ENCODE peak calls at places on chromosomes 16 and 17, in five cellular contexts. F is HuH-7; B is activated naive CD4-positive, alpha-beta T cell; S is non-pigmented ciliary epithelial cell; J is NCI-H1105. I is an unnamed sample.

GRCh38 chr16:29757950-29758466 is 12.2 kb upstream of the C16orf54 start:
- DNase-seq in F (peak), B (no peak), S (peak), J (no peak), I (peak)

GRCh38 chr16:48535831-48536599 is 74.0 kb downstream of the N4BP1 start:
- DNase-seq in F (no peak), B (no peak), S (no peak), J (peak), I (peak)

GRCh38 chr16:82900611-82901010 is 273.8 kb downstream of the CDH13 start:
- DNase-seq in F (no peak), B (no peak), S (no peak), J (no peak), I (no peak)

GRCh38 chr17:61875285-61875684 is 12.0 kb upstream of the BRIP1 start:
- DNase-seq in F (no peak), B (no peak), S (no peak), J (no peak), I (no peak)

GRCh38 chr17:48427598-48427997 is 2.4 kb downstream of the SKAP1 start:
- DNase-seq in F (no peak), B (no peak), S (no peak), J (no peak), I (no peak)

GRCh38 chr16:78675312-78675711 is 575.9 kb downstream of the WWOX start:
- DNase-seq in F (peak), B (no peak), S (no peak), J (no peak), I (no peak)

GRCh38 chr17:44086364-44087311 is 16.1 kb downstream of the G6PC3 start:
- DNase-seq in F (no peak), B (peak), S (peak), J (no peak), I (no peak)

GRCh38 chr16:17358350-17358749 is 112.4 kb downstream of the XYLT1 start:
- DNase-seq in F (no peak), B (no peak), S (no peak), J (no peak), I (no peak)

GRCh38 chr17:28686296-28686695 is 24.3 kb downstream of the SUPT6H start:
- DNase-seq in F (no peak), B (no peak), S (no peak), J (no peak), I (no peak)

GRCh38 chr16:81148277-81148676 is 52.1 kb upstream of the GCSH start:
- DNase-seq in F (no peak), B (no peak), S (no peak), J (no peak), I (no peak)

GRCh38 chr17:17154981-17155380 is 51.2 kb downstream of the PLD6 start:
- DNase-seq in F (no peak), B (no peak), S (no peak), J (no peak), I (no peak)

GRCh38 chr17:36529121-36529520 is 5.5 kb downstream of the MYO19 start:
- DNase-seq in F (no peak), B (no peak), S (no peak), J (no peak), I (no peak)

GRCh38 chr16:84603115-84603816 is 14.6 kb downstream of the COTL1 start:
- DNase-seq in F (no peak), B (no peak), S (peak), J (no peak), I (peak)

GRCh38 chr16:51816929-51817328 is 665.9 kb upstream of the SALL1 start:
- DNase-seq in F (no peak), B (no peak), S (peak), J (no peak), I (no peak)

GRCh38 chr17:75084039-75084660 is 3.6 kb upstream of the SLC16A5 start:
- DNase-seq in F (peak), B (no peak), S (no peak), J (no peak), I (no peak)

GRCh38 chr17:63993368-63993990 is 4.7 kb upstream of the PRR29 start:
- DNase-seq in F (no peak), B (no peak), S (no peak), J (no peak), I (no peak)

GRCh38 chr17:17835415-17836249 is 1.2 kb downstream of the SREBF1 start:
- DNase-seq in F (no peak), B (no peak), S (no peak), J (no peak), I (no peak)

GRCh38 chr17:78838574-78839005 is 2.0 kb downstream of the USP36 start:
- DNase-seq in F (no peak), B (no peak), S (no peak), J (no peak), I (no peak)

GRCh38 chr17:35218901-35219300 is 24.0 kb upstream of the SLFN5 start:
- DNase-seq in F (no peak), B (no peak), S (no peak), J (no peak), I (no peak)

GRCh38 chr17:81396722-81397313 is 1.6 kb downstream of the BAHCC1 start:
- DNase-seq in F (peak), B (no peak), S (no peak), J (no peak), I (no peak)

GRCh38 chr17:75521951-75522727 is 3.4 kb upstream of the LLGL2 start:
- DNase-seq in F (no peak), B (no peak), S (peak), J (no peak), I (no peak)

GRCh38 chr16:74019608-74020007 is 277.0 kb upstream of the PSMD7 start:
- DNase-seq in F (no peak), B (no peak), S (no peak), J (no peak), I (no peak)

GRCh38 chr17:61410100-61410551 is 10.5 kb downstream of the TBX2 start:
- DNase-seq in F (peak), B (no peak), S (no peak), J (no peak), I (no peak)

GRCh38 chr17:75478508-75478907 is 22.1 kb downstream of the TMEM94 start:
- DNase-seq in F (no peak), B (no peak), S (no peak), J (no peak), I (no peak)

GRCh38 chr17:29616300-29617048 is 6.2 kb downstream of the CORO6 start:
- DNase-seq in F (no peak), B (no peak), S (no peak), J (no peak), I (no peak)

GRCh38 chr17:38868095-38868967 is 1.5 kb upstream of the LASP1 start:
- DNase-seq in F (no peak), B (no peak), S (no peak), J (peak), I (no peak)

GRCh38 chr17:79707931-79708891 is 22.5 kb upstream of the ENPP7 start:
- DNase-seq in F (peak), B (peak), S (no peak), J (peak), I (no peak)

GRCh38 chr17:33046361-33047255 is 55.0 kb downstream of the SPACA3 start:
- DNase-seq in F (no peak), B (no peak), S (no peak), J (no peak), I (no peak)

GRCh38 chr17:36907407-36907806 is 29.9 kb upstream of the LHX1 start:
- DNase-seq in F (no peak), B (no peak), S (no peak), J (peak), I (no peak)

GRCh38 chr17:12588531-12588930 is 77.2 kb upstream of the MYOCD start:
- DNase-seq in F (no peak), B (no peak), S (no peak), J (no peak), I (no peak)

GRCh38 chr17:63442074-63442473 is 4.0 kb downstream of the CYB561 start:
- DNase-seq in F (no peak), B (no peak), S (no peak), J (no peak), I (no peak)

GRCh38 chr16:49542391-49542891 is 168.8 kb downstream of the C16orf78 start:
- DNase-seq in F (no peak), B (no peak), S (no peak), J (no peak), I (no peak)

GRCh38 chr17:75152971-75153853 is 1.1 kb downstream of the JPT1 start:
- DNase-seq in F (no peak), B (no peak), S (no peak), J (peak), I (no peak)

GRCh38 chr17:48627625-48628510 is 1.7 kb upstream of the HOXB9 start:
- DNase-seq in F (no peak), B (no peak), S (no peak), J (no peak), I (no peak)

GRCh38 chr16:78669994-78670393 is 570.5 kb downstream of the WWOX start:
- DNase-seq in F (no peak), B (no peak), S (no peak), J (no peak), I (no peak)